ENCODE peak calls at places on chromosomes 12 and 14, in nine cellular contexts. K is activated CD4-positive, CD25-positive, alpha-beta regulatory T cell; B is NCI-H2081; G is NCI-H187 treated with DMSO at 0.1 percent for 48 hours; R is CD14-positive monocyte; L is HFFc6; J is NCI-H774; N is ACHN; V is A549. O is an unnamed sample.

GRCh38 chr12:110798461-110798860 is 48.3 kb upstream of the CCDC63 start:
- DNase-seq in G (no peak), J (no peak), V (no peak), B (no peak), N (no peak), R (no peak), K (no peak), L (no peak), O (no peak)

GRCh38 chr12:57456737-57457490 is 1.8 kb downstream of the INHBE start:
- DNase-seq in B (no peak), J (no peak), N (no peak), R (no peak), L (no peak), G (no peak), V (no peak), K (no peak), O (no peak)

GRCh38 chr12:57479376-57480115 is at the start of gene ARHGAP9:
- DNase-seq in K (no peak), G (no peak), N (no peak), L (no peak), R (no peak), B (no peak), V (no peak), J (no peak), O (peak)

GRCh38 chr12:74537126-74537706 is 419 bp upstream of the ATXN7L3B start:
- DNase-seq in G (peak), K (no peak), R (no peak), L (peak), V (peak), J (peak), N (peak), B (peak), O (peak)

GRCh38 chr14:100823488-100823887 is 2.4 kb upstream of the MEG3 start:
- DNase-seq in R (no peak), N (no peak), L (no peak), J (no peak), K (no peak), B (no peak), V (no peak), G (no peak), O (no peak)

GRCh38 chr12:132401982-132402381 is 72.6 kb upstream of the GALNT9 start:
- DNase-seq in R (no peak), B (no peak), G (no peak), N (no peak), J (no peak), K (no peak), V (no peak), L (no peak), O (no peak)

GRCh38 chr12:6201199-6201608 is 1.0 kb downstream of the CD9 start:
- DNase-seq in J (no peak), L (no peak), R (no peak), K (no peak), G (peak), N (peak), V (peak), B (no peak), O (peak)

GRCh38 chr12:9669534-9669933 is at the start of gene CLEC2D:
- DNase-seq in V (no peak), N (no peak), L (no peak), J (no peak), B (no peak), K (peak), G (no peak), R (no peak), O (no peak)

GRCh38 chr12:89414322-89414721 is 62.0 kb upstream of the DUSP6 start:
- DNase-seq in L (no peak), R (no peak), J (no peak), N (no peak), B (no peak), V (no peak), G (no peak), K (no peak), O (no peak)

GRCh38 chr14:105168979-105169507 is 467 bp upstream of the JAG2 start:
- DNase-seq in K (no peak), B (peak), V (peak), N (peak), G (no peak), J (no peak), L (no peak), R (no peak), O (peak)

GRCh38 chr14:94540031-94540794 is 21.0 kb upstream of the SERPINA4 start:
- DNase-seq in G (no peak), R (no peak), J (no peak), L (no peak), K (no peak), B (no peak), V (no peak), N (no peak), O (peak)

GRCh38 chr12:7190268-7191055 is 976 bp downstream of the PEX5 start:
- DNase-seq in K (no peak), R (no peak), J (peak), N (peak), G (peak), B (no peak), V (peak), L (no peak), O (peak)

GRCh38 chr14:54627718-54628345 is 60.9 kb downstream of the SAMD4A start:
- DNase-seq in V (no peak), R (no peak), B (no peak), N (no peak), K (no peak), L (peak), G (no peak), J (no peak), O (peak)

GRCh38 chr14:92540472-92541048 is 27.0 kb downstream of the RIN3 start:
- DNase-seq in R (peak), V (peak), K (no peak), L (peak), B (no peak), J (no peak), N (peak), G (no peak), O (peak)

GRCh38 chr14:103273145-103273846 is 60.7 kb upstream of the EIF5 start:
- DNase-seq in V (no peak), K (no peak), J (no peak), B (no peak), G (no peak), R (no peak), N (no peak), L (no peak), O (no peak)

GRCh38 chr14:54147285-54147684 is 190.7 kb upstream of the BMP4 start:
- DNase-seq in B (no peak), K (no peak), R (no peak), N (no peak), L (peak), V (no peak), G (no peak), J (no peak), O (peak)

GRCh38 chr12:57096099-57096572 is 7.2 kb downstream of the NAB2 start:
- DNase-seq in R (no peak), L (no peak), K (no peak), V (no peak), B (no peak), G (no peak), N (peak), J (no peak), O (no peak)

GRCh38 chr14:21039059-21039422 is 3.1 kb upstream of the RNASE7 start:
- DNase-seq in J (peak), L (no peak), G (no peak), N (no peak), R (no peak), B (no peak), V (no peak), K (no peak), O (peak)

GRCh38 chr12:6367065-6367968 is 8.0 kb downstream of the SCNN1A start:
- DNase-seq in G (no peak), V (no peak), R (peak), B (no peak), J (no peak), N (peak), L (no peak), K (no peak), O (peak)

GRCh38 chr14:58072288-58073071 is 79.5 kb downstream of the ARMH4 start:
- DNase-seq in B (peak), N (peak), L (peak), V (peak), G (peak), R (no peak), J (peak), K (no peak), O (peak)

GRCh38 chr14:101791919-101792572 is 30.5 kb downstream of the PPP2R5C start:
- DNase-seq in V (no peak), J (peak), K (no peak), G (no peak), R (no peak), B (peak), L (no peak), N (peak), O (peak)

GRCh38 chr14:31291210-31291609 is 83.6 kb upstream of the HECTD1 start:
- DNase-seq in B (no peak), L (no peak), J (no peak), N (no peak), V (no peak), G (no peak), K (no peak), R (no peak), O (no peak)

GRCh38 chr14:36944307-36945010 is 227.9 kb downstream of the SLC25A21 start:
- DNase-seq in J (no peak), B (no peak), R (no peak), L (peak), K (no peak), N (no peak), G (no peak), V (no peak), O (no peak)

GRCh38 chr14:79862045-79862444 is 349.3 kb downstream of the DIO2 start:
- DNase-seq in L (no peak), J (no peak), R (no peak), V (no peak), K (no peak), B (no peak), G (no peak), N (no peak), O (no peak)

GRCh38 chr12:53987748-53988147 is 2.8 kb downstream of the HOXC10 start:
- DNase-seq in R (no peak), V (no peak), J (no peak), G (no peak), N (no peak), K (no peak), L (no peak), B (no peak), O (no peak)

GRCh38 chr12:85559534-85559933 is 276.7 kb downstream of the RASSF9 start:
- DNase-seq in L (no peak), G (no peak), J (no peak), K (no peak), R (no peak), B (no peak), V (no peak), N (no peak), O (no peak)

O was measured in lung microvascular endothelial cell.